ENCODE peak calls at places on chromosome 21, in nine cellular contexts. One of them, this sample, is unnamed.

GRCh38 chr21:42672699-42673458 is 19.5 kb downstream of the PDE9A start:
- DNase-seq in C1 segment of cervical spinal cord: no peak
- DNase-seq in pons: no peak
- DNase-seq in HFF-Myc: no peak
- DNase-seq in Right ventricle myocardium superior: peak
- DNase-seq in AG04450: no peak
- DNase-seq in cardiac septum: no peak
- DNase-seq in omental fat pad: no peak
- DNase-seq in cardiac fibroblast: peak
- DNase-seq in this sample: no peak

GRCh38 chr21:43209575-43210453 is 41.0 kb downstream of the CRYAA start:
- DNase-seq in C1 segment of cervical spinal cord: no peak
- DNase-seq in pons: no peak
- DNase-seq in HFF-Myc: no peak
- DNase-seq in Right ventricle myocardium superior: peak
- DNase-seq in AG04450: no peak
- DNase-seq in cardiac septum: peak
- DNase-seq in omental fat pad: no peak
- DNase-seq in cardiac fibroblast: peak
- DNase-seq in this sample: peak

GRCh38 chr21:25512095-25513086 is 94.9 kb downstream of the MRPL39 start:
- DNase-seq in C1 segment of cervical spinal cord: no peak
- DNase-seq in pons: peak
- DNase-seq in HFF-Myc: no peak
- DNase-seq in Right ventricle myocardium superior: peak
- DNase-seq in AG04450: no peak
- DNase-seq in cardiac septum: no peak
- DNase-seq in omental fat pad: no peak
- DNase-seq in cardiac fibroblast: no peak
- DNase-seq in this sample: no peak

GRCh38 chr21:40129809-40130208 is 262.6 kb downstream of the PCP4 start:
- DNase-seq in C1 segment of cervical spinal cord: no peak
- DNase-seq in pons: no peak
- DNase-seq in HFF-Myc: no peak
- DNase-seq in Right ventricle myocardium superior: no peak
- DNase-seq in AG04450: no peak
- DNase-seq in cardiac septum: no peak
- DNase-seq in omental fat pad: no peak
- DNase-seq in cardiac fibroblast: no peak
- DNase-seq in this sample: no peak

GRCh38 chr21:36699026-36699545 is at the start of gene SIM2:
- DNase-seq in C1 segment of cervical spinal cord: no peak
- DNase-seq in pons: no peak
- DNase-seq in HFF-Myc: no peak
- DNase-seq in Right ventricle myocardium superior: no peak
- DNase-seq in AG04450: no peak
- DNase-seq in cardiac septum: no peak
- DNase-seq in omental fat pad: no peak
- DNase-seq in cardiac fibroblast: peak
- DNase-seq in this sample: no peak

GRCh38 chr21:46064870-46065214 is 33.1 kb upstream of the COL6A2 start:
- DNase-seq in C1 segment of cervical spinal cord: no peak
- DNase-seq in pons: no peak
- DNase-seq in HFF-Myc: no peak
- DNase-seq in Right ventricle myocardium superior: no peak
- DNase-seq in AG04450: no peak
- DNase-seq in cardiac septum: no peak
- DNase-seq in omental fat pad: no peak
- DNase-seq in cardiac fibroblast: no peak
- DNase-seq in this sample: no peak

GRCh38 chr21:39313042-39313456 is 383 bp downstream of the BRWD1 start:
- DNase-seq in C1 segment of cervical spinal cord: no peak
- DNase-seq in pons: no peak
- DNase-seq in HFF-Myc: no peak
- DNase-seq in Right ventricle myocardium superior: peak
- DNase-seq in AG04450: no peak
- DNase-seq in cardiac septum: no peak
- DNase-seq in omental fat pad: no peak
- DNase-seq in cardiac fibroblast: peak
- DNase-seq in this sample: no peak

GRCh38 chr21:39182484-39183271 is 573 bp downstream of the PSMG1 start:
- DNase-seq in C1 segment of cervical spinal cord: no peak
- DNase-seq in pons: no peak
- DNase-seq in HFF-Myc: no peak
- DNase-seq in Right ventricle myocardium superior: no peak
- DNase-seq in AG04450: no peak
- DNase-seq in cardiac septum: no peak
- DNase-seq in omental fat pad: no peak
- DNase-seq in cardiac fibroblast: peak
- DNase-seq in this sample: no peak

GRCh38 chr21:28444131-28444530 is 548.5 kb downstream of the LTN1 start:
- DNase-seq in C1 segment of cervical spinal cord: no peak
- DNase-seq in pons: no peak
- DNase-seq in HFF-Myc: no peak
- DNase-seq in Right ventricle myocardium superior: no peak
- DNase-seq in AG04450: no peak
- DNase-seq in cardiac septum: no peak
- DNase-seq in omental fat pad: no peak
- DNase-seq in cardiac fibroblast: peak
- DNase-seq in this sample: no peak

GRCh38 chr21:33403128-33403785 is at the start of gene IFNGR2:
- DNase-seq in C1 segment of cervical spinal cord: no peak
- DNase-seq in pons: no peak
- DNase-seq in HFF-Myc: no peak
- DNase-seq in Right ventricle myocardium superior: peak
- DNase-seq in AG04450: no peak
- DNase-seq in cardiac septum: peak
- DNase-seq in omental fat pad: no peak
- DNase-seq in cardiac fibroblast: peak
- DNase-seq in this sample: no peak

GRCh38 chr21:40846566-40847411 is at the start of gene DSCAM:
- DNase-seq in C1 segment of cervical spinal cord: no peak
- DNase-seq in pons: no peak
- DNase-seq in HFF-Myc: no peak
- DNase-seq in Right ventricle myocardium superior: no peak
- DNase-seq in AG04450: no peak
- DNase-seq in cardiac septum: no peak
- DNase-seq in omental fat pad: no peak
- DNase-seq in cardiac fibroblast: no peak
- DNase-seq in this sample: no peak

GRCh38 chr21:29300547-29301138 is 1.9 kb downstream of the BACH1 start:
- DNase-seq in C1 segment of cervical spinal cord: no peak
- DNase-seq in pons: no peak
- DNase-seq in HFF-Myc: no peak
- DNase-seq in Right ventricle myocardium superior: no peak
- DNase-seq in AG04450: no peak
- DNase-seq in cardiac septum: no peak
- DNase-seq in omental fat pad: no peak
- DNase-seq in cardiac fibroblast: peak
- DNase-seq in this sample: no peak

GRCh38 chr21:44612669-44613229 is 870 bp downstream of the KRTAP10-8 start:
- DNase-seq in C1 segment of cervical spinal cord: no peak
- DNase-seq in pons: no peak
- DNase-seq in HFF-Myc: no peak
- DNase-seq in Right ventricle myocardium superior: no peak
- DNase-seq in AG04450: no peak
- DNase-seq in cardiac septum: no peak
- DNase-seq in omental fat pad: no peak
- DNase-seq in cardiac fibroblast: no peak
- DNase-seq in this sample: no peak

GRCh38 chr21:17736072-17736471 is 83.1 kb downstream of the C21orf91 start:
- DNase-seq in C1 segment of cervical spinal cord: no peak
- DNase-seq in pons: no peak
- DNase-seq in HFF-Myc: no peak
- DNase-seq in Right ventricle myocardium superior: no peak
- DNase-seq in AG04450: no peak
- DNase-seq in cardiac septum: no peak
- DNase-seq in omental fat pad: no peak
- DNase-seq in cardiac fibroblast: no peak
- DNase-seq in this sample: no peak

GRCh38 chr21:44271558-44271957 is 9.9 kb upstream of the DNMT3L start:
- DNase-seq in C1 segment of cervical spinal cord: no peak
- DNase-seq in pons: no peak
- DNase-seq in HFF-Myc: no peak
- DNase-seq in Right ventricle myocardium superior: no peak
- DNase-seq in AG04450: no peak
- DNase-seq in cardiac septum: no peak
- DNase-seq in omental fat pad: no peak
- DNase-seq in cardiac fibroblast: no peak
- DNase-seq in this sample: no peak

GRCh38 chr21:45592208-45592619 is 50.0 kb upstream of the SLC19A1 start:
- DNase-seq in C1 segment of cervical spinal cord: no peak
- DNase-seq in pons: no peak
- DNase-seq in HFF-Myc: no peak
- DNase-seq in Right ventricle myocardium superior: no peak
- DNase-seq in AG04450: no peak
- DNase-seq in cardiac septum: no peak
- DNase-seq in omental fat pad: no peak
- DNase-seq in cardiac fibroblast: no peak
- DNase-seq in this sample: no peak

This sample was measured in HepG2.